ENCODE peak calls at places on chromosomes 7 and 10, in ten cellular contexts. T, I, B, R, M, S, Y, N, X and C are unnamed samples.

GRCh38 chr7:159209429-159209828 is 64.8 kb upstream of the VIPR2 start:
- DNase-seq in T (no peak), I (no peak), B (no peak), R (no peak), M (no peak), S (no peak), Y (no peak), N (no peak), X (no peak), C (no peak)

GRCh38 chr7:117087639-117088396 is 134.5 kb downstream of the ST7 start:
- DNase-seq in T (no peak), I (no peak), B (no peak), R (no peak), M (no peak), S (no peak), Y (no peak), N (no peak), X (no peak), C (no peak)

GRCh38 chr10:15320118-15320517 is 51.0 kb downstream of the FAM171A1 start:
- DNase-seq in T (no peak), I (no peak), B (no peak), R (no peak), M (no peak), S (no peak), Y (no peak), N (no peak), X (no peak), C (no peak)

GRCh38 chr7:22402250-22402649 is 45.3 kb upstream of the RAPGEF5 start:
- DNase-seq in T (no peak), I (no peak), B (no peak), R (no peak), M (no peak), S (no peak), Y (no peak), N (no peak), X (no peak), C (no peak)

GRCh38 chr10:97127960-97128850 is 57.6 kb downstream of the SLIT1 start:
- DNase-seq in T (no peak), I (no peak), B (no peak), R (no peak), M (no peak), S (no peak), Y (peak), N (peak), X (no peak), C (no peak)

GRCh38 chr10:5343561-5343960 is 21.2 kb upstream of the UCN3 start:
- DNase-seq in T (no peak), I (no peak), B (no peak), R (no peak), M (no peak), S (no peak), Y (no peak), N (no peak), X (no peak), C (no peak)

GRCh38 chr10:59624951-59625350 is 84.7 kb downstream of the SLC16A9 start:
- DNase-seq in T (no peak), I (no peak), B (no peak), R (no peak), M (no peak), S (no peak), Y (no peak), N (no peak), X (no peak), C (no peak)

GRCh38 chr10:124296121-124296812 is 122.5 kb downstream of the OAT start:
- DNase-seq in T (no peak), I (no peak), B (no peak), R (no peak), M (no peak), S (no peak), Y (no peak), N (peak), X (no peak), C (peak)

GRCh38 chr7:67392596-67393438 is 396.2 kb downstream of the TYW1 start:
- DNase-seq in T (no peak), I (no peak), B (no peak), R (no peak), M (no peak), S (no peak), Y (no peak), N (no peak), X (no peak), C (no peak)

GRCh38 chr7:437293-438280 is 82.1 kb downstream of the PDGFA start:
- DNase-seq in T (no peak), I (no peak), B (no peak), R (no peak), M (no peak), S (no peak), Y (no peak), N (no peak), X (no peak), C (no peak)

GRCh38 chr7:69311489-69311888 is 286.8 kb upstream of the AUTS2 start:
- DNase-seq in T (no peak), I (no peak), B (no peak), R (no peak), M (no peak), S (no peak), Y (no peak), N (no peak), X (no peak), C (no peak)

GRCh38 chr7:155829796-155830470 is 17.7 kb upstream of the SHH start:
- DNase-seq in T (no peak), I (no peak), B (no peak), R (no peak), M (no peak), S (no peak), Y (no peak), N (no peak), X (no peak), C (no peak)

GRCh38 chr10:26486304-26486703 is 48.2 kb downstream of the APBB1IP start:
- DNase-seq in T (peak), I (peak), B (no peak), R (no peak), M (no peak), S (no peak), Y (no peak), N (no peak), X (no peak), C (peak)

GRCh38 chr10:12195603-12196506 is at the start of the genes CDC123 and NUDT5:
- DNase-seq in T (peak), I (peak), B (peak), R (peak), M (peak), S (peak), Y (peak), N (peak), X (peak), C (peak)
- TF ChIP-seq POLR2A in T (no peak), I (peak), B (no peak), R (no peak), M (no peak), S (no peak), Y (no peak), N (no peak), X (peak), C (no peak)

GRCh38 chr7:24574365-24574764 is 1.1 kb downstream of the PALS2 start:
- DNase-seq in T (peak), I (peak), B (no peak), R (no peak), M (no peak), S (no peak), Y (no peak), N (no peak), X (no peak), C (no peak)

GRCh38 chr7:24573554-24574338 is 494 bp downstream of the PALS2 start:
- DNase-seq in T (peak), I (peak), B (peak), R (peak), M (no peak), S (peak), Y (peak), N (peak), X (no peak), C (peak)

GRCh38 chr7:24572014-24572413 is 1.2 kb upstream of the PALS2 start:
- DNase-seq in T (no peak), I (no peak), B (no peak), R (no peak), M (no peak), S (no peak), Y (no peak), N (no peak), X (no peak), C (no peak)

GRCh38 chr7:24572421-24573007 is 738 bp upstream of the PALS2 start:
- DNase-seq in T (peak), I (peak), B (peak), R (peak), M (no peak), S (no peak), Y (peak), N (peak), X (no peak), C (peak)

GRCh38 chr7:24573008-24573553 is at the start of gene PALS2:
- DNase-seq in T (peak), I (peak), B (peak), R (peak), M (peak), S (peak), Y (peak), N (peak), X (peak), C (peak)
- TF ChIP-seq POLR2A in T (no peak), I (peak), B (no peak), R (no peak), M (no peak), S (no peak), Y (peak), N (no peak), X (peak), C (no peak)

GRCh38 chr7:7517661-7518236 is 17.9 kb downstream of the COL28A1 start:
- DNase-seq in T (no peak), I (no peak), B (no peak), R (no peak), M (no peak), S (no peak), Y (no peak), N (no peak), X (no peak), C (no peak)

GRCh38 chr7:7516156-7516555 is 19.5 kb downstream of the COL28A1 start:
- DNase-seq in T (no peak), I (no peak), B (no peak), R (no peak), M (no peak), S (no peak), Y (no peak), N (no peak), X (no peak), C (no peak)

GRCh38 chr7:7510814-7511213 is 24.9 kb downstream of the COL28A1 start:
- DNase-seq in T (no peak), I (no peak), B (no peak), R (no peak), M (no peak), S (no peak), Y (no peak), N (no peak), X (no peak), C (no peak)

GRCh38 chr7:7516662-7517061 is 19.0 kb downstream of the COL28A1 start:
- DNase-seq in T (no peak), I (no peak), B (no peak), R (no peak), M (no peak), S (no peak), Y (no peak), N (no peak), X (no peak), C (no peak)

GRCh38 chr7:7512861-7513597 is 22.6 kb downstream of the COL28A1 start:
- DNase-seq in T (peak), I (no peak), B (no peak), R (no peak), M (no peak), S (no peak), Y (no peak), N (no peak), X (no peak), C (no peak)
- TF ChIP-seq POLR2A in T (no peak), I (no peak), B (no peak), R (no peak), M (no peak), S (no peak), Y (no peak), N (no peak), X (no peak), C (no peak)

GRCh38 chr7:27201231-27202017 is 1.5 kb upstream of the HOXA13 start:
- DNase-seq in T (no peak), I (no peak), B (no peak), R (no peak), M (no peak), S (no peak), Y (no peak), N (no peak), X (no peak), C (peak)
- TF ChIP-seq POLR2A in T (no peak), I (no peak), B (no peak), R (no peak), M (no peak), S (no peak), Y (no peak), N (no peak), X (no peak), C (no peak)

GRCh38 chr7:143283344-143283743 is 1.4 kb upstream of the TMEM139 start:
- DNase-seq in T (no peak), I (no peak), B (no peak), R (no peak), M (no peak), S (no peak), Y (no peak), N (no peak), X (no peak), C (no peak)

GRCh38 chr7:143285454-143285756 is 647 bp downstream of the TMEM139 start:
- DNase-seq in T (no peak), I (peak), B (no peak), R (peak), M (no peak), S (no peak), Y (peak), N (no peak), X (no peak), C (no peak)

GRCh38 chr7:143286522-143286890 is 1.6 kb upstream of the CASP2 start:
- DNase-seq in T (no peak), I (no peak), B (no peak), R (no peak), M (no peak), S (no peak), Y (no peak), N (no peak), X (no peak), C (no peak)

GRCh38 chr7:143285806-143286521 is 1.2 kb downstream of the TMEM139 start:
- DNase-seq in T (no peak), I (no peak), B (no peak), R (no peak), M (no peak), S (no peak), Y (no peak), N (no peak), X (no peak), C (no peak)

GRCh38 chr7:143284591-143285453 is at the start of gene TMEM139:
- DNase-seq in T (no peak), I (no peak), B (no peak), R (peak), M (no peak), S (peak), Y (peak), N (no peak), X (no peak), C (no peak)
- TF ChIP-seq POLR2A in T (no peak), I (no peak), B (no peak), R (peak), M (no peak), S (no peak), Y (no peak), N (no peak), X (no peak), C (no peak)